ENCODE peak calls at places on chromosomes 7 and 10, in five cellular contexts. One of them, this sample, is unnamed.
A peak's percentile ranks its signal among the peaks of the same experiment; 100 is the strongest.

GRCh38 chr7:1289681-1290261 is 57.1 kb downstream of the UNCX start:
- DNase-seq in trophoblast cell: no peak
- DNase-seq in H9: no peak
- DNase-seq in neuronal stem cell: no peak
- DNase-seq in IMR-90: no peak
- DNase-seq in this sample: peak; percentile 22

GRCh38 chr10:69250041-69250440 is 28.3 kb upstream of the HK1 start:
- DNase-seq in H9: no peak
- DNase-seq in trophoblast cell: no peak
- DNase-seq in neuronal stem cell: no peak
- DNase-seq in IMR-90: no peak
- DNase-seq in this sample: no peak

GRCh38 chr10:108064856-108065255 is 900.4 kb upstream of the SORCS1 start:
- DNase-seq in neuronal stem cell: no peak
- DNase-seq in H9: no peak
- DNase-seq in trophoblast cell: no peak
- DNase-seq in IMR-90: no peak
- DNase-seq in this sample: no peak

GRCh38 chr10:45373783-45374450 is at the start of gene ALOX5:
- DNase-seq in trophoblast cell: peak; percentile 15
- DNase-seq in H9: peak; percentile 89
- DNase-seq in IMR-90: no peak
- DNase-seq in neuronal stem cell: peak; percentile 32
- DNase-seq in this sample: no peak

GRCh38 chr10:116690356-116691078 is 51.8 kb downstream of the HSPA12A start:
- DNase-seq in trophoblast cell: peak; percentile 34
- DNase-seq in neuronal stem cell: no peak
- DNase-seq in IMR-90: peak; percentile 28
- DNase-seq in H9: peak; percentile 55
- DNase-seq in this sample: peak; percentile 50

GRCh38 chr10:120824864-120825263 is 26.3 kb upstream of the WDR11 start:
- DNase-seq in neuronal stem cell: peak; percentile 17
- DNase-seq in IMR-90: no peak
- DNase-seq in H9: peak; percentile 68
- DNase-seq in trophoblast cell: peak; percentile 66
- DNase-seq in this sample: no peak

GRCh38 chr7:99141334-99141733 is 2.6 kb downstream of the SMURF1 start:
- DNase-seq in trophoblast cell: no peak
- DNase-seq in H9: no peak
- DNase-seq in neuronal stem cell: no peak
- DNase-seq in IMR-90: no peak
- DNase-seq in this sample: no peak

GRCh38 chr10:86211691-86212390 is 154.8 kb downstream of the GRID1 start:
- DNase-seq in neuronal stem cell: no peak
- DNase-seq in IMR-90: no peak
- DNase-seq in H9: no peak
- DNase-seq in trophoblast cell: no peak
- DNase-seq in this sample: no peak

GRCh38 chr7:24888653-24889052 is 91.3 kb downstream of the OSBPL3 start:
- DNase-seq in neuronal stem cell: no peak
- DNase-seq in IMR-90: no peak
- DNase-seq in trophoblast cell: no peak
- DNase-seq in H9: no peak
- DNase-seq in this sample: no peak
- H3K23ac ChIP-seq in neuronal stem cell: no peak overlapping the region
- H3K23ac ChIP-seq in IMR-90: no peak overlapping the region
- H3K23ac ChIP-seq in trophoblast cell: no peak overlapping the region
- H3K23ac ChIP-seq in H9: no peak overlapping the region
- H3K23ac ChIP-seq in this sample: no peak overlapping the region

DNA sequence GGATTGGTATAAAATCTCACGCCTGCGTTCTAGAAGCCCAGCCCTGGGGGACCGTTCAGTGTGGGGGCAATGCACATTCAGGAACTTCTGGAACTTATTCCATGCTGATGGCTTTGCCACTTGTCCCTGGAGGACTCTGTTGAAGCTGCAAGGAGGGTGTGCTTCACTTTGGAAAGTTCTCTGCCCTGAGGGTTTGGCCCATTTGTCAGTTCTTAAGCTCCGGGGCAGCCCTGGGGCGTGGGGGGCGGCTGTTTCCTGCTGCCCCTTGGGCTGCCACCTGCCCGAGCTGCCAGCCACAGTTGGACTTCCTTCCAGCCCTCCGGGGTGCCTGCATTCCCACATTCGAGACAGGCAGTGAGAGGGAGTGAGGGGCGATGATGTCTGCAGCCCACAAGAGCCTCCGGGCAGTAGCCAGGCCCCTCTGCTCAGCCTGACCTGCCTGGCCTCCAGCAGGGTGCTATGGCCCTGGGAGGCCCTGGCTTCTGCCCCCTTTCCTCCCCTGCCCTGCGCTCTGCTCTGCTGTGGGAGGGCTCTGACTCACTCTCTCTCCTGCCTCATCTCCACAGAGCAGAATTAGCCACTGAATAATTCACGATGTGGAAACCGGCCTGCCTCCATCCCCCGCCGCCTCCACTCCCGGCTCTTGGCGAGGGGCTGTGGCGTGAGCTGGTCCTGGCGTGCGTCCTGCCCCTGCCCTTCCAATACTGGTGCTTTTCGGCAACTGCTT is 1.9 kb downstream of the TTYH3 start:
- DNase-seq in trophoblast cell: peak; percentile 93
- DNase-seq in H9: no peak
- DNase-seq in IMR-90: peak; percentile 89
- DNase-seq in neuronal stem cell: no peak
- DNase-seq in this sample: peak; percentile 96
- H3K4me1 ChIP-seq in trophoblast cell: peaks cover 28% of the 10 kb centered on the region
- H3K4me1 ChIP-seq in H9: no peaks in the 10 kb centered on the region
- H3K4me1 ChIP-seq in IMR-90: peaks cover 38% of the 10 kb centered on the region
- H3K4me1 ChIP-seq in neuronal stem cell: peaks cover 29% of the 10 kb centered on the region
- H3K4me1 ChIP-seq in this sample: peaks cover 64% of the 10 kb centered on the region

GRCh38 chr7:4711634-4712033 is 29.5 kb downstream of the FOXK1 start:
- DNase-seq in neuronal stem cell: no peak
- DNase-seq in H9: no peak
- DNase-seq in trophoblast cell: no peak
- DNase-seq in IMR-90: no peak
- DNase-seq in this sample: no peak

GRCh38 chr7:4713183-4713784 is 31.2 kb downstream of the FOXK1 start:
- DNase-seq in IMR-90: no peak
- DNase-seq in H9: peak; percentile 43
- DNase-seq in neuronal stem cell: no peak
- DNase-seq in trophoblast cell: no peak
- DNase-seq in this sample: peak; percentile 72

GRCh38 chr7:4714161-4714700 is 32.1 kb downstream of the FOXK1 start:
- DNase-seq in neuronal stem cell: no peak
- DNase-seq in trophoblast cell: no peak
- DNase-seq in IMR-90: no peak
- DNase-seq in H9: no peak
- DNase-seq in this sample: no peak

GRCh38 chr7:4711093-4711492 is 29.0 kb downstream of the FOXK1 start:
- DNase-seq in IMR-90: no peak
- DNase-seq in trophoblast cell: no peak
- DNase-seq in neuronal stem cell: no peak
- DNase-seq in H9: no peak
- DNase-seq in this sample: no peak

GRCh38 chr7:4712371-4713182 is 30.5 kb downstream of the FOXK1 start:
- DNase-seq in neuronal stem cell: no peak
- DNase-seq in H9: no peak
- DNase-seq in IMR-90: peak; percentile 36
- DNase-seq in trophoblast cell: peak; percentile 11
- DNase-seq in this sample: peak; percentile 77
- H3K27ac ChIP-seq in neuronal stem cell: no peak overlapping the region
- H3K27ac ChIP-seq in H9: no peak overlapping the region
- H3K27ac ChIP-seq in IMR-90: peak overlapping the region; percentile 3
- H3K27ac ChIP-seq in trophoblast cell: no peak overlapping the region
- H3K27ac ChIP-seq in this sample: no peak overlapping the region

DNA sequence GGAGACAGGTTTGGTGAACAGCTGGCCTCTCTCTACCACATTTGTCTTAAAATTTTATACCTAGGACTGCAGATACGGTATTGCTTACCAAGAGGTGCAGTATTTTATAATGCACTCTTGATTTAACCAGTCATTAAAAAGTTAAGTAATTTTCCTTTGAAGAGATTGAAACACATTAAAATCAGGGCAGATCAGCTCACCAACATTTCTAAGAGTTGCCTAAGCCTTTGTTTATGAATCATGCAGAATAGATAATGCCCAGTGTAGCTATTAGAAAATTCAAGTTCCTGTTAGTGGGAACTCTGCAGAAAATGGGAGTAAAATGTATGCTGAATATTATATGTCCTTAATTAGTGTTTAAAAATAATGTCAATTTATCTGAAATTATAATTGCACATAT is 140.2 kb upstream of the PRPS1L1 start:
- DNase-seq in H9: no peak
- DNase-seq in trophoblast cell: no peak
- DNase-seq in IMR-90: no peak
- DNase-seq in neuronal stem cell: no peak
- DNase-seq in this sample: no peak
- H3K23ac ChIP-seq in H9: no peak overlapping the region
- H3K23ac ChIP-seq in trophoblast cell: no peak overlapping the region
- H3K23ac ChIP-seq in IMR-90: no peak overlapping the region
- H3K23ac ChIP-seq in neuronal stem cell: no peak overlapping the region
- H3K23ac ChIP-seq in this sample: no peak overlapping the region

GRCh38 chr7:32400676-32401075 is 89.5 kb downstream of the LSM5 start:
- DNase-seq in neuronal stem cell: no peak
- DNase-seq in H9: no peak
- DNase-seq in IMR-90: no peak
- DNase-seq in trophoblast cell: no peak
- DNase-seq in this sample: no peak
- H3K4me1 ChIP-seq in neuronal stem cell: no peaks in the 10 kb centered on the region
- H3K4me1 ChIP-seq in H9: no peaks in the 10 kb centered on the region
- H3K4me1 ChIP-seq in IMR-90: no peaks in the 10 kb centered on the region
- H3K4me1 ChIP-seq in trophoblast cell: no peaks in the 10 kb centered on the region
- H3K4me1 ChIP-seq in this sample: no peaks in the 10 kb centered on the region

DNA sequence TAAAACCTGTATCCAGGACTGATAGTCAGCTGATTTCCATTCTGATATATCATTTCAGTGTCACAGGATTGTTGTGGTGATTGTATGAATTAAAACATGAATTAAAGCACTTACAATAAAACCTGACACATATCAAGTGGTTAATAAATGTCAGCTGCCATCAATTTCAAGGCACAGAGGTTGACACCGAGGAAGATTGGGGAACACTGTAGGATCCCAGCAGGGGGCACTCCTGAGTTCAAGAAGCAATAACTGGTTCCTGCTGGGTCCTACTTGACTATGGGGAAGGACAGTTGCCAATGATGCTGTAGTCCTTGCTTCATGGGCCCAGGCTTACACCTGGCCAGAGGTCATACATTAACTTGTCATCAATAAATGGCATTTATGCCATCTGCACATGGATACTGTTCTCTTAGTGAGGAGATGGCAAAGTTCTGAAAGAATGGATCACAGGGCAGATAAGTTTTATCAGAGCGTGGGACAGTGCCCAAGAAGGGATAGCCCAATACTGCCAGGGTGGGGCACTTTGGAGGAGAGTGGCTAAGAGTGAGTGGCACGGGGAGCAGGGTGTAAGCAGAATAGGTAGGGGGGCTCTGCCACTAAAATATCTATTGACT is 24.1 kb downstream of the FZD1 start:
- DNase-seq in trophoblast cell: peak; percentile 69
- DNase-seq in IMR-90: no peak
- DNase-seq in neuronal stem cell: no peak
- DNase-seq in H9: peak; percentile 65
- DNase-seq in this sample: peak; percentile 1
- H3K27ac ChIP-seq in trophoblast cell: no peak overlapping the region
- H3K27ac ChIP-seq in IMR-90: no peak overlapping the region
- H3K27ac ChIP-seq in neuronal stem cell: no peak overlapping the region
- H3K27ac ChIP-seq in H9: no peak overlapping the region
- H3K27ac ChIP-seq in this sample: no peak overlapping the region

GRCh38 chr7:150403376-150404171 is 24.4 kb downstream of the ZNF775 start:
- DNase-seq in IMR-90: no peak
- DNase-seq in H9: peak; percentile 42
- DNase-seq in neuronal stem cell: no peak
- DNase-seq in trophoblast cell: no peak
- DNase-seq in this sample: no peak

GRCh38 chr7:150402671-150403321 is 23.7 kb downstream of the ZNF775 start:
- DNase-seq in neuronal stem cell: no peak
- DNase-seq in trophoblast cell: no peak
- DNase-seq in H9: no peak
- DNase-seq in IMR-90: no peak
- DNase-seq in this sample: no peak

GRCh38 chr7:150404785-150405583 is 25.9 kb downstream of the ZNF775 start:
- DNase-seq in IMR-90: peak; percentile 85
- DNase-seq in H9: peak; percentile 78
- DNase-seq in trophoblast cell: peak; percentile 81
- DNase-seq in neuronal stem cell: peak; percentile 85
- DNase-seq in this sample: peak; percentile 92

GRCh38 chr7:150405584-150406310 is 26.6 kb downstream of the ZNF775 start:
- DNase-seq in H9: peak; percentile 64
- DNase-seq in neuronal stem cell: no peak
- DNase-seq in trophoblast cell: peak; percentile 10
- DNase-seq in IMR-90: peak; percentile 27
- DNase-seq in this sample: peak; percentile 69

GRCh38 chr7:150404172-150404784 is 25.1 kb downstream of the ZNF775 start:
- DNase-seq in trophoblast cell: no peak
- DNase-seq in neuronal stem cell: no peak
- DNase-seq in H9: no peak
- DNase-seq in IMR-90: no peak
- DNase-seq in this sample: no peak
- H3K23ac ChIP-seq in trophoblast cell: no peak overlapping the region
- H3K23ac ChIP-seq in neuronal stem cell: no peak overlapping the region
- H3K23ac ChIP-seq in H9: no peak overlapping the region
- H3K23ac ChIP-seq in IMR-90: peak overlapping the region; percentile 21
- H3K23ac ChIP-seq in this sample: no peak overlapping the region

GRCh38 chr10:89478739-89479116 is 56.7 kb downstream of the SLC16A12 start:
- DNase-seq in neuronal stem cell: no peak
- DNase-seq in H9: no peak
- DNase-seq in trophoblast cell: no peak
- DNase-seq in IMR-90: peak; percentile 75
- DNase-seq in this sample: peak; percentile 25
- H3K4me1 ChIP-seq in neuronal stem cell: no peaks in the 10 kb centered on the region
- H3K4me1 ChIP-seq in H9: peaks cover 2% of the 10 kb centered on the region
- H3K4me1 ChIP-seq in trophoblast cell: no peaks in the 10 kb centered on the region
- H3K4me1 ChIP-seq in IMR-90: peaks cover 26% of the 10 kb centered on the region
- H3K4me1 ChIP-seq in this sample: peaks cover 12% of the 10 kb centered on the region

GRCh38 chr7:75584385-75584784 is 92.3 kb downstream of the SPDYE5 start:
- DNase-seq in IMR-90: no peak
- DNase-seq in neuronal stem cell: no peak
- DNase-seq in H9: no peak
- DNase-seq in trophoblast cell: no peak
- DNase-seq in this sample: no peak
- H3K27ac ChIP-seq in IMR-90: no peak overlapping the region
- H3K27ac ChIP-seq in neuronal stem cell: no peak overlapping the region
- H3K27ac ChIP-seq in H9: no peak overlapping the region
- H3K27ac ChIP-seq in trophoblast cell: no peak overlapping the region
- H3K27ac ChIP-seq in this sample: no peak overlapping the region

This sample was measured in mesenchymal stem cell.